ENCODE peak calls at places on chromosomes 2 and 18, in five cellular contexts. K, V, Z, M and O are unnamed samples.

GRCh38 chr2:179422037-179422643 is 157.5 kb upstream of the SESTD1 start:
- DNase-seq in K (peak), V (peak), Z (peak), M (peak), O (peak)

GRCh38 chr2:216057688-216058193 is 23.9 kb downstream of the PECR start:
- DNase-seq in K (peak), V (peak), Z (no peak), M (no peak), O (peak)

GRCh38 chr18:6370886-6371635 is 43.6 kb downstream of the L3MBTL4 start:
- DNase-seq in K (peak), V (no peak), Z (no peak), M (no peak), O (no peak)

GRCh38 chr2:231222318-231223000 is 24.0 kb downstream of the ARMC9 start:
- DNase-seq in K (no peak), V (peak), Z (peak), M (no peak), O (no peak)

GRCh38 chr2:239433777-239434396 is 33.1 kb upstream of the HDAC4 start:
- DNase-seq in K (no peak), V (peak), Z (peak), M (no peak), O (peak)

GRCh38 chr2:232611061-232611460 is 22.3 kb upstream of the EFHD1 start:
- DNase-seq in K (no peak), V (no peak), Z (no peak), M (no peak), O (no peak)

GRCh38 chr2:102660574-102660973 is 41.2 kb downstream of the SLC9A2 start:
- DNase-seq in K (no peak), V (no peak), Z (no peak), M (no peak), O (no peak)

GRCh38 chr18:48764452-48764851 is 186.3 kb downstream of the SMAD7 start:
- DNase-seq in K (no peak), V (no peak), Z (no peak), M (no peak), O (no peak)

GRCh38 chr2:229686122-229686919 is 28.0 kb downstream of the DNER start:
- DNase-seq in K (no peak), V (no peak), Z (no peak), M (no peak), O (peak)

GRCh38 chr2:58851598-58851997 is 610.5 kb upstream of the FANCL start:
- DNase-seq in K (no peak), V (no peak), Z (no peak), M (no peak), O (no peak)

GRCh38 chr2:143732076-143732475 is 602.9 kb downstream of the ARHGAP15 start:
- DNase-seq in K (no peak), V (peak), Z (peak), M (no peak), O (peak)

GRCh38 chr2:151237422-151238012 is 24.1 kb downstream of the RBM43 start:
- DNase-seq in K (no peak), V (peak), Z (no peak), M (no peak), O (peak)

GRCh38 chr2:95122197-95122551 is 566 bp upstream of the MRPS5 start:
- DNase-seq in K (no peak), V (no peak), Z (no peak), M (no peak), O (no peak)

GRCh38 chr2:225998653-225999052 is 599.1 kb downstream of the NYAP2 start:
- DNase-seq in K (no peak), V (peak), Z (peak), M (no peak), O (peak)

GRCh38 chr18:79881695-79882094 is 69.8 kb downstream of the SLC66A2 start:
- DNase-seq in K (no peak), V (no peak), Z (no peak), M (no peak), O (no peak)

GRCh38 chr18:48574667-48575300 is 36.0 kb downstream of the CTIF start:
- DNase-seq in K (no peak), V (no peak), Z (no peak), M (no peak), O (no peak)

GRCh38 chr18:77033575-77033974 is 99.0 kb downstream of the MBP start:
- DNase-seq in K (no peak), V (no peak), Z (no peak), M (no peak), O (no peak)

GRCh38 chr2:73080321-73081131 is 9.0 kb upstream of the SFXN5 start:
- DNase-seq in K (no peak), V (no peak), Z (no peak), M (no peak), O (no peak)

GRCh38 chr2:213229814-213230213 is 54.5 kb upstream of the SPAG16 start:
- DNase-seq in K (no peak), V (peak), Z (peak), M (no peak), O (peak)

GRCh38 chr18:45255142-45255890 is 360.0 kb upstream of the SLC14A2 start:
- DNase-seq in K (no peak), V (peak), Z (peak), M (peak), O (peak)

DNA sequence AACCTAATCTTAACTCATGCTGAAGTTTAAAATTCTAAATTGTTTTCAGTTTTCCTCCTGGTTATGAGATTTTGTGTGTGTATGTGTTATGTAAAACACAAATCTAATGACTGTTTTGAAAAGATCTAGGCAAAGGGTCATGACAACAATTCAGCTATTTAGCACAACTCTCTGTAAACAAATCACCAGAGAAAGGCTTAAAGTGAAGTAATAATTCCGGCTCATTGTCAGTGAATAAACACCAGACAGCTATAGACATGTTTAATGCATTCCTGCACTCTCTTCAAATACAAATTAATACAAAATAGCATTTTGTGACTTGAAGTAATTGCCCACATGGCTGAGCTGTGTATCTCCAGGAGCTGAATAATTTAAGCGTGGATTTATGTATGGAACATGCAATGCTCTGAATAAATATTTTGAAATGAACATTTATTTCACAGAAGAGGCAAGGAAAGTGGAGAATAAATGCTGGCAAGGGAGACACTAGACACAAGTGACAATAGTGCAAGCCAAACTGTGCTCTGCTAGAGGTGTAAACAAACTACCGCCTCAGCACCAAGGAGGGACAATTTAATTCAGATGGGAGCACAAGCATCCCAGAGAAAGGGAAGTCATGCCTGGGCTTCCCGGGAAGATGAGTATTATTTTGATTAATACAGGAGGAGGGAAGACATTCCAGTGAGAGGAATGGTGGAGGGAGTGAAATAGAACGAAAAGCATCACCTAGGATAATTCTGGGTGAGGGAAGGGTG is 133.6 kb upstream of the XPO1 start:
- DNase-seq in K (no peak), V (no peak), Z (no peak), M (no peak), O (peak)
- H3K4me3 ChIP-seq in K (peak), V (no peak), Z (no peak), M (no peak), O (no peak)

DNA sequence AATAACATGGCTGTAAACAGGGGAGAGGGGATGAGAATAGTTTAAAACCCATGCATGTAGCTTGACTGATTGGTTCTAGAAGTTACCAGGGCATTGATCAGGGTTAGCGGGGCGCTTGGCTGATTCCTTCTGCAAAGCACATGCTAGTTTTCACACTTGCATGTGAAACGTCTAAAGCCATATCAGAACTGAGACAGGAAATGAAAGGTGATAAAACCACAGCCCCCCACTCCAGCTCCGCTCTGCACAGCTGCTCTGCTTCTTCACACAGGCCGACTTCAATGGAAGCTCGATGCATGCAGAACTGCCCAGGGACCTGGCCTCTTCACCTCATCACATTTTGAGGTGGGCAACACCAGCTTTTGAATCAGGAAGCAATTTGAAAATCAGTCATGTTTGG is 31.4 kb downstream of the HRH4 start:
- DNase-seq in K (no peak), V (no peak), Z (no peak), M (no peak), O (no peak)
- TF ChIP-seq CTCF in K (no peak), V (no peak), Z (no peak), M (no peak), O (no peak)

GRCh38 chr2:68476454-68476853 is 9.1 kb downstream of the APLF start:
- DNase-seq in K (no peak), V (no peak), Z (no peak), M (no peak), O (no peak)
- H3K4me3 ChIP-seq in K (no peak), V (no peak), Z (no peak), M (no peak), O (no peak)

DNA sequence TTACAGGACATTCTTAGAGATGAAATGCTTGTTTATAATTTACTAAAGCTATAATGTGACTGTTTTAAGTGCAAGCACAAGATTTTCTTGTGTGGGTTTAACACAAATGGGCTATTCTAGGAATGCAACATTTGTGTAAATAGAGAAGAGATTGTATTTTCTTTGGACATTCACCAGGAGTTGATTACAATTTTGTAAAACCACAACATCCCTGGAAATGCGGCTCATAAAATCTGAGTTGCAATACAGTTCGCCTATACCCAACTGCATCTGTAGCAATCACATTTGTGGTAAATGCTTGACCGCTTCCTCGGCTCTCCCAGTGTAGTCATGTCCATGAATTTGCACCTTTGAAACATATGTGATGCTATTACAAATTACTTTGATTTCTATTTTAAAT is 348.7 kb upstream of the CDH20 start:
- DNase-seq in K (no peak), V (peak), Z (peak), M (no peak), O (peak)
- TF ChIP-seq CTCF in K (no peak), V (no peak), Z (no peak), M (no peak), O (no peak)

GRCh38 chr2:168560817-168561485 is 104.9 kb downstream of the CERS6 start:
- DNase-seq in K (no peak), V (no peak), Z (no peak), M (no peak), O (no peak)

GRCh38 chr2:168550670-168551069 is 94.6 kb downstream of the CERS6 start:
- DNase-seq in K (no peak), V (no peak), Z (no peak), M (no peak), O (no peak)

GRCh38 chr2:168559187-168559586 is 103.1 kb downstream of the CERS6 start:
- DNase-seq in K (peak), V (no peak), Z (no peak), M (no peak), O (peak)

GRCh38 chr2:168552450-168552856 is 96.4 kb downstream of the CERS6 start:
- DNase-seq in K (no peak), V (no peak), Z (no peak), M (no peak), O (no peak)

DNA sequence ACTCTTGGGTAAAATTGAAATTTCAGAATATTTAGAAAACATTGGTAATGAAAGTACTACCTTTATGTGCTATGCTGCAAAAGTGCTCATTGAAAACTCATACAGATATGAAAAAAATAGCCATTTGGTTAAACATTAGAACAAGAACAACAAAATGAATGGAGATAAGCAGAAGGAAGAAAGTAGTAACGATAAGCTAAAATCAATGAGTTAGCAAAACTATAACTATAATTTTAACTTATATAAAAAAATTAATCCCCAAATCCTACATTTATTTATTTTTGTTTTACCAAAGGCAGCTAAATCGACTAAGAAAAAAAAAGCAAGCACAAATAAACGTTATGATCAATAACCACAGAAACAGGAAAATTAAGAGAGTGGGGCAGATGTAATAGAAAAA is 99.2 kb downstream of the CERS6 start:
- DNase-seq in K (no peak), V (no peak), Z (no peak), M (no peak), O (no peak)
- H3K4me3 ChIP-seq in K (no peak), V (no peak), Z (no peak), M (no peak), O (no peak)

GRCh38 chr18:54626779-54627178 is 35.7 kb downstream of the DYNAP start:
- DNase-seq in K (no peak), V (no peak), Z (no peak), M (no peak), O (no peak)

GRCh38 chr18:54616220-54616848 is 25.3 kb downstream of the DYNAP start:
- DNase-seq in K (no peak), V (no peak), Z (no peak), M (no peak), O (no peak)

DNA sequence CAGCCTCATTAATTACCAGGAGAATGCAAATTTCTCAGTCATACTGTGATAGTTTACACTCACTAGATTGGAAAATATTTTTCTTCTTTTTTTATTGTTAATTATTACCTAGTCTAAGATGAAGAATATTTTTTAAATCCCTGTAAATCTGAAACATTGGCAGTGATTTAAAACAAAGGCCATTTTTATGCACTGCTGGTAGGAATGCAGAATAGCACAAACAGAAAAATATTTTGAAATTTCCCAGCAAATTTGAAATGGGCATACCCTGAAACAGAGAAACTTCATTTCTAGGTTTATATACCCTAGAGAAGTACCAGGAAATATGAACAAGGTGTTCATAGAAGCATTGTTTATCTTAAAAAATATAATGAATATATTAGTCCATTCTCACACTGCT is 31.0 kb downstream of the DYNAP start:
- DNase-seq in K (no peak), V (no peak), Z (no peak), M (no peak), O (no peak)
- TF ChIP-seq CTCF in K (no peak), V (peak), Z (peak), M (no peak), O (peak)

GRCh38 chr18:2907459-2908145 is 60.8 kb downstream of the EMILIN2 start:
- DNase-seq in K (no peak), V (no peak), Z (no peak), M (no peak), O (no peak)
- H3K4me3 ChIP-seq in K (peak), V (peak), Z (no peak), M (no peak), O (peak)

DNA sequence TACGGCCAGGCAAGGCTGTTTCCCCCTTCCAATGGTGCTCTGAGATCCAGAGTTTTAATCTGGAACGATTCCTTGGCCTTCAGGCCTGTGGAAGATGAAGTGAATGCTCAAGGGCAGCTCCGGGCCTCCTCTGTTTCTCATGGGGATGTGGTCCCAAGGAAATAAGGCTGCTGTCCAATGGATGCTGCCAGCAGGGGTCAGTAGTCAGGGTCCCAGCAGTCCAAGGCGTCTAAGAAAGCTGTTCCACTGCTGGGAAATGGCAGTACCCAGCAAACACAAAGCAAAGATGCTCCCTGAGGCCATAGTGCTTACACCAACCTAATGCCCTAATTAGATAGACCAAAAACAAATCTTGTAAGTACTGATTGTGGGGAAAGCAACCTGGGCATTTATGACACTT is 12.5 kb downstream of the NMS start:
- DNase-seq in K (no peak), V (no peak), Z (no peak), M (no peak), O (no peak)
- TF ChIP-seq CTCF in K (no peak), V (no peak), Z (peak), M (no peak), O (peak)

DNA sequence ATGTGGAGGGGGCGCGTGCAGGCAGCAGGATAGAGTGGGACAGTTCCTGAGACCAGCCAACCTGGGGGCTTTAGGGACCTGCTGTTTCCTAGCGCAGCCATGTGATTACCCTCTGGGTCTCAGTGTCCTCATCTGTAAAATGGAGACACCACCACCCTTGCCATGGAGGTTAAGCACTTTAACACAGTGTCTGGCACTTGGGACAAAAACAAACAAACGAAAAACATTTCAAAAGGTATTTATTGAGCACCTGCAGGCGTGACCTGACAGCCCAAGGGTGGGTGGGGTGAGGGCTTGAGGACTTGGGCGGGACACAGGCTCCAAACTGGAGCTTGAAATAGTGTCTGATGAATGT is 4.6 kb upstream of the CTDSP1 start:
- DNase-seq in K (no peak), V (no peak), Z (no peak), M (no peak), O (no peak)
- H3K4me3 ChIP-seq in K (peak), V (no peak), Z (no peak), M (no peak), O (no peak)

DNA sequence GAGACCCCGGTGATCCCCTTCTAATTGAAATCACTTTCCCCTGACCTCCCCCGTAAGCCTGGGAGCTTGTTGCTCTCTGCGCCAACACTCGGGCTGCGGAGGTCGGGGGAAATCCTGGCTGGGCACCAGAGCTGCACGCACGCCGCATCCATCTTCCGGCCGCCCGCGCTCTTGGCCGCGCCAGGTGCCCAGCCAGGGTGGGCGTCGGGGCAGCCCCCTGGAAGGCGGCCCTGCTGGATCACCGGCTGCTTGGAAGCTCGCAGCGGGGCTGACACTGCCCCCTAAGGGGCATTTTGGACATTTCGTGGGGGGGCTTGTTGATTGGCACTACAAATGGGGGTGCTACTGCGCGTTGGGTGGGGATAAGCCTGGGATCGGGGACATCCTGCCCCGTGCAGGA is 280.3 kb upstream of the SKOR2 start:
- DNase-seq in K (no peak), V (no peak), Z (no peak), M (no peak), O (no peak)
- TF ChIP-seq CTCF in K (no peak), V (no peak), Z (no peak), M (no peak), O (no peak)